ENCODE peak calls at places on chromosomes 11 and 22, in nine cellular contexts. K is uterus; G is PC-3; B is mesenchymal stem cell; F is SK-N-SH; P is suprapubic skin; Z is colonic mucosa; T is effector memory CD4-positive, alpha-beta T cell; A is sigmoid colon. C is an unnamed sample. For H3K9me3, the result is how much of the 10 kb centered on the place peaks cover.

GRCh38 chr11:120108154-120108784 is 29.6 kb downstream of the TRIM29 start:
- DNase-seq in K (peak), G (peak), B (peak), F (peak), P (no peak), Z (peak), T (no peak), A (peak), C (peak)

GRCh38 chr11:27305751-27306150 is 57.3 kb downstream of the CCDC34 start:
- DNase-seq in K (no peak), G (no peak), B (no peak), F (no peak), P (no peak), Z (no peak), T (no peak), A (no peak), C (no peak)

GRCh38 chr11:128476729-128477128 is 110.6 kb downstream of the ETS1 start:
- DNase-seq in K (no peak), G (no peak), B (no peak), F (no peak), P (no peak), Z (no peak), T (peak), A (no peak), C (no peak)

GRCh38 chr11:42021919-42022318 is 562.5 kb upstream of the LRRC4C start:
- DNase-seq in K (no peak), G (no peak), B (no peak), F (peak), P (no peak), Z (no peak), T (no peak), A (no peak), C (no peak)

GRCh38 chr11:126415669-126416420 is 60.4 kb downstream of the ST3GAL4 start:
- DNase-seq in K (peak), G (no peak), B (no peak), F (no peak), P (no peak), Z (peak), T (no peak), A (peak), C (no peak)

GRCh38 chr11:126546191-126546590 is 190.7 kb downstream of the ST3GAL4 start:
- DNase-seq in K (no peak), G (no peak), B (no peak), F (no peak), P (no peak), Z (no peak), T (no peak), A (no peak), C (no peak)

GRCh38 chr11:30452114-30452513 is 129.2 kb downstream of the ARL14EP start:
- DNase-seq in K (no peak), G (no peak), B (no peak), F (no peak), P (no peak), Z (no peak), T (no peak), A (no peak), C (no peak)

GRCh38 chr11:7422544-7423331 is 62.6 kb upstream of the OLFML1 start:
- DNase-seq in K (no peak), G (peak), B (no peak), F (no peak), P (no peak), Z (no peak), T (no peak), A (no peak), C (no peak)

GRCh38 chr11:2912498-2912897 is 16.7 kb downstream of the PHLDA2 start:
- DNase-seq in K (no peak), G (peak), B (peak), F (peak), P (no peak), Z (peak), T (no peak), A (no peak), C (no peak)

GRCh38 chr11:16070573-16070972 is 285.8 kb downstream of the SOX6 start:
- DNase-seq in K (no peak), G (no peak), B (no peak), F (no peak), P (no peak), Z (no peak), T (no peak), A (no peak), C (no peak)

GRCh38 chr11:75851203-75851602 is 36.2 kb downstream of the UVRAG start:
- DNase-seq in K (no peak), G (no peak), B (no peak), F (no peak), P (no peak), Z (no peak), T (no peak), A (no peak), C (no peak)

GRCh38 chr11:70202898-70203748 is at the start of gene FADD:
- DNase-seq in K (peak), G (peak), B (peak), F (peak), P (peak), Z (peak), T (peak), A (peak), C (peak)

GRCh38 chr11:34251640-34251980 is 106.2 kb downstream of the ABTB2 start:
- DNase-seq in K (no peak), G (no peak), B (no peak), F (no peak), P (no peak), Z (no peak), T (no peak), A (no peak), C (no peak)

GRCh38 chr11:46330154-46330886 is 16.9 kb upstream of the DGKZ start:
- DNase-seq in K (no peak), G (no peak), B (no peak), F (no peak), P (no peak), Z (no peak), T (no peak), A (no peak), C (no peak)

GRCh38 chr11:125284209-125284608 is 119.7 kb downstream of the PKNOX2 start:
- DNase-seq in K (no peak), G (no peak), B (no peak), F (no peak), P (no peak), Z (no peak), T (no peak), A (no peak), C (no peak)

GRCh38 chr22:36814796-36815195 is 2.0 kb downstream of the PVALB start:
- DNase-seq in K (no peak), G (no peak), B (no peak), F (no peak), P (no peak), Z (no peak), T (no peak), A (no peak), C (no peak)

GRCh38 chr22:36815558-36816337 is 1.1 kb downstream of the PVALB start:
- DNase-seq in K (no peak), G (no peak), B (no peak), F (no peak), P (no peak), Z (no peak), T (no peak), A (no peak), C (no peak)

GRCh38 chr22:36817429-36817783 is 571 bp upstream of the PVALB start:
- DNase-seq in K (no peak), G (no peak), B (no peak), F (no peak), P (no peak), Z (no peak), T (no peak), A (no peak), C (no peak)

GRCh38 chr22:36816635-36817428 is at the start of gene PVALB:
- DNase-seq in K (peak), G (peak), B (peak), F (peak), P (no peak), Z (no peak), T (no peak), A (no peak), C (no peak)

DNA sequence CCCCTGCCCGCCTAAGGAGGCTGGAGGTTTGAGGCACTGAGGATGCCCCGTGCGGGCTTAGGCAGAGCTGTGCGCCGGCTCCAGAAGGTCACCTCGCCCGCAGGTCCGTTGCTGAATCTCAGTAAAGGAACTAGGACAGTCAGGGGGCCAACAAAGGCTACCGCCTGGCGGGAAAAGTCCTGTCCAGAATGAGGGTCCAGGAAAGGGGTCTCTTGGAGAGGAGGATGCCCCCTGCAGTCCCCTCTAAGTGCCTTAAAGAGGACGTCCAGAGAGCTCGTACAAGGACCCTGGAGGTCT is 549 bp downstream of the PVALB start:
- DNase-seq in K (no peak), G (no peak), B (no peak), F (peak), P (no peak), Z (no peak), T (no peak), A (no peak), C (no peak)
- H3K4me3 ChIP-seq in K (no peak), G (no peak), B (no peak), F (no peak), P (peak), Z (no peak), T (no peak), A (peak), C (peak)

GRCh38 chr22:39908121-39908520 is 7.2 kb downstream of the GRAP2 start:
- DNase-seq in K (no peak), G (no peak), B (no peak), F (no peak), P (no peak), Z (no peak), T (no peak), A (no peak), C (no peak)

GRCh38 chr22:39908737-39909136 is 7.9 kb downstream of the GRAP2 start:
- DNase-seq in K (no peak), G (peak), B (peak), F (no peak), P (no peak), Z (no peak), T (peak), A (no peak), C (no peak)

GRCh38 chr22:39913321-39913720 is 12.4 kb downstream of the GRAP2 start:
- DNase-seq in K (no peak), G (no peak), B (no peak), F (no peak), P (no peak), Z (no peak), T (no peak), A (no peak), C (no peak)

GRCh38 chr22:39913886-39914285 is 13.0 kb downstream of the GRAP2 start:
- DNase-seq in K (no peak), G (no peak), B (peak), F (peak), P (no peak), Z (no peak), T (no peak), A (no peak), C (no peak)

GRCh38 chr22:39910875-39911601 is 10.2 kb downstream of the GRAP2 start:
- DNase-seq in K (no peak), G (no peak), B (no peak), F (no peak), P (no peak), Z (no peak), T (no peak), A (no peak), C (no peak)
- H3K27ac ChIP-seq in K (no peak), G (no peak), B (no peak), F (no peak), P (no peak), Z (no peak), T (peak), A (no peak), C (no peak)

GRCh38 chr11:114621950-114622809 is 26.6 kb upstream of the NXPE4 start:
- DNase-seq in K (no peak), G (no peak), B (no peak), F (no peak), P (no peak), Z (peak), T (no peak), A (no peak), C (no peak)
- H3K9me3 ChIP-seq in K (under half), G (under half), B (under half), F (under half), P (under half), Z (under half), T (under half), A (under half), C (under half)

GRCh38 chr11:19076744-19077589 is 16.4 kb upstream of the MRGPRX2 start:
- DNase-seq in K (peak), G (peak), B (peak), F (peak), P (no peak), Z (peak), T (peak), A (no peak), C (no peak)
- H3K4me3 ChIP-seq in K (no peak), G (peak), B (no peak), F (no peak), P (no peak), Z (no peak), T (no peak), A (no peak), C (no peak)

GRCh38 chr11:79237111-79237510 is 203.7 kb downstream of the TENM4 start:
- DNase-seq in K (no peak), G (no peak), B (no peak), F (no peak), P (no peak), Z (no peak), T (no peak), A (no peak), C (no peak)
- H3K27ac ChIP-seq in K (peak), G (no peak), B (peak), F (no peak), P (peak), Z (no peak), T (no peak), A (peak), C (no peak)

GRCh38 chr22:32202161-32202538 is 2.7 kb downstream of the RFPL2 start:
- DNase-seq in K (no peak), G (no peak), B (no peak), F (no peak), P (no peak), Z (no peak), T (no peak), A (no peak), C (no peak)

GRCh38 chr22:32200752-32201151 is 4.1 kb downstream of the RFPL2 start:
- DNase-seq in K (no peak), G (no peak), B (no peak), F (no peak), P (no peak), Z (no peak), T (no peak), A (no peak), C (no peak)

GRCh38 chr22:32199341-32199740 is 5.5 kb downstream of the RFPL2 start:
- DNase-seq in K (no peak), G (no peak), B (no peak), F (no peak), P (no peak), Z (no peak), T (no peak), A (no peak), C (no peak)

GRCh38 chr22:32202539-32203180 is 2.2 kb downstream of the RFPL2 start:
- DNase-seq in K (no peak), G (peak), B (peak), F (peak), P (no peak), Z (peak), T (no peak), A (no peak), C (no peak)

DNA sequence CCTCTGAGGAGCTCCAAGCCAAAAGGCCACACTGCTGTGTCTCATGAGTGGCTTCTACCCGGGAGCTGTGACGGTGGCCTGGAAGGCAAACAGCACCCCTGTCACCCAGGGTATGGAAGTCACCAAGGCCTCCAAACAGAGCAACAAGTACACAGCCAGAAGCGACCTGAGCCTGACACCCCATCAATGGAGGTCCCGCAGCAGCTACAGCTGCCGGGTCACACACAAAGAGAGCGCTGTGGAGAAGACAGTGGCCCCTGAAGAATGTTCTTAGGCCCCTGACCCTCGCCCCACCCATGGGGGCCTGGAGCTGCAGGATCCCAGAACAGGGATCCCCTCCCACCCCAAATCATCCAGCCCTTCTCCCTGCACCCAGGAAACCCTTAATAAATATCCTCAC is 4.9 kb downstream of the RFPL2 start:
- DNase-seq in K (no peak), G (no peak), B (no peak), F (no peak), P (no peak), Z (no peak), T (no peak), A (no peak), C (no peak)
- H3K9me3 ChIP-seq in K (under half), G (under half), B (under half), F (under half), P (under half), Z (under half), T (under half), A (under half), C (under half)

GRCh38 chr11:115500547-115501503 is 3.4 kb downstream of the CADM1 start:
- DNase-seq in K (no peak), G (no peak), B (no peak), F (peak), P (no peak), Z (no peak), T (no peak), A (no peak), C (no peak)
- H3K4me3 ChIP-seq in K (no peak), G (no peak), B (no peak), F (peak), P (no peak), Z (no peak), T (no peak), A (peak), C (no peak)

C was measured in iPS DF 6.9.